ENCODE peak calls at places on chromosomes 5 and 9, in nine cellular contexts. One of them, this sample, is unnamed.

GRCh38 chr5:42641321-42642005 is 115.2 kb upstream of the CCDC152 start:
- DNase-seq in HT1080: peak
- DNase-seq in progenitor cell of endocrine pancreas: no peak
- DNase-seq in Calu3: no peak
- DNase-seq in KG1: no peak
- DNase-seq in CD8-positive, alpha-beta memory T cell: no peak
- DNase-seq in COLO829: no peak
- DNase-seq in smooth muscle cell of the brain vasculature: no peak
- DNase-seq in Jurkat, Clone E6-1: no peak
- DNase-seq in this sample: no peak

GRCh38 chr5:43729846-43730478 is 127.0 kb downstream of the NNT start:
- DNase-seq in HT1080: no peak
- DNase-seq in progenitor cell of endocrine pancreas: no peak
- DNase-seq in Calu3: no peak
- DNase-seq in KG1: peak
- DNase-seq in CD8-positive, alpha-beta memory T cell: no peak
- DNase-seq in COLO829: no peak
- DNase-seq in smooth muscle cell of the brain vasculature: no peak
- DNase-seq in Jurkat, Clone E6-1: peak
- DNase-seq in this sample: no peak

GRCh38 chr5:169599451-169599850 is 15.9 kb downstream of the SPDL1 start:
- DNase-seq in HT1080: no peak
- DNase-seq in progenitor cell of endocrine pancreas: no peak
- DNase-seq in Calu3: no peak
- DNase-seq in KG1: no peak
- DNase-seq in CD8-positive, alpha-beta memory T cell: no peak
- DNase-seq in COLO829: no peak
- DNase-seq in smooth muscle cell of the brain vasculature: no peak
- DNase-seq in Jurkat, Clone E6-1: no peak
- DNase-seq in this sample: no peak

GRCh38 chr5:180353226-180353962 is at the start of gene GFPT2:
- DNase-seq in HT1080: peak
- DNase-seq in progenitor cell of endocrine pancreas: peak
- DNase-seq in Calu3: peak
- DNase-seq in KG1: no peak
- DNase-seq in CD8-positive, alpha-beta memory T cell: peak
- DNase-seq in COLO829: peak
- DNase-seq in smooth muscle cell of the brain vasculature: no peak
- DNase-seq in Jurkat, Clone E6-1: peak
- DNase-seq in this sample: peak

GRCh38 chr9:20355022-20355421 is 267.3 kb downstream of the MLLT3 start:
- DNase-seq in HT1080: no peak
- DNase-seq in progenitor cell of endocrine pancreas: no peak
- DNase-seq in Calu3: no peak
- DNase-seq in KG1: no peak
- DNase-seq in CD8-positive, alpha-beta memory T cell: no peak
- DNase-seq in COLO829: peak
- DNase-seq in smooth muscle cell of the brain vasculature: no peak
- DNase-seq in Jurkat, Clone E6-1: no peak
- DNase-seq in this sample: no peak

GRCh38 chr9:69344459-69344858 is 19.4 kb downstream of the ENTREP1 start:
- DNase-seq in HT1080: no peak
- DNase-seq in progenitor cell of endocrine pancreas: no peak
- DNase-seq in Calu3: no peak
- DNase-seq in KG1: no peak
- DNase-seq in CD8-positive, alpha-beta memory T cell: no peak
- DNase-seq in COLO829: no peak
- DNase-seq in smooth muscle cell of the brain vasculature: no peak
- DNase-seq in Jurkat, Clone E6-1: no peak
- DNase-seq in this sample: no peak

GRCh38 chr5:172006378-172007152 is at the start of gene FBXW11:
- DNase-seq in HT1080: peak
- DNase-seq in progenitor cell of endocrine pancreas: peak
- DNase-seq in Calu3: peak
- DNase-seq in KG1: peak
- DNase-seq in CD8-positive, alpha-beta memory T cell: peak
- DNase-seq in COLO829: peak
- DNase-seq in smooth muscle cell of the brain vasculature: peak
- DNase-seq in Jurkat, Clone E6-1: peak
- DNase-seq in this sample: peak

GRCh38 chr9:124098141-124098905 is 86.8 kb downstream of the LHX2 start:
- DNase-seq in HT1080: peak
- DNase-seq in progenitor cell of endocrine pancreas: no peak
- DNase-seq in Calu3: no peak
- DNase-seq in KG1: no peak
- DNase-seq in CD8-positive, alpha-beta memory T cell: no peak
- DNase-seq in COLO829: no peak
- DNase-seq in smooth muscle cell of the brain vasculature: no peak
- DNase-seq in Jurkat, Clone E6-1: peak
- DNase-seq in this sample: no peak

GRCh38 chr5:131163315-131164119 is 1.5 kb downstream of the HINT1 start:
- DNase-seq in HT1080: peak
- DNase-seq in progenitor cell of endocrine pancreas: no peak
- DNase-seq in Calu3: no peak
- DNase-seq in KG1: no peak
- DNase-seq in CD8-positive, alpha-beta memory T cell: no peak
- DNase-seq in COLO829: no peak
- DNase-seq in smooth muscle cell of the brain vasculature: no peak
- DNase-seq in Jurkat, Clone E6-1: peak
- DNase-seq in this sample: no peak

GRCh38 chr9:93697352-93698139 is 121.2 kb downstream of the PHF2 start:
- DNase-seq in HT1080: no peak
- DNase-seq in progenitor cell of endocrine pancreas: no peak
- DNase-seq in Calu3: no peak
- DNase-seq in KG1: no peak
- DNase-seq in CD8-positive, alpha-beta memory T cell: no peak
- DNase-seq in COLO829: no peak
- DNase-seq in smooth muscle cell of the brain vasculature: no peak
- DNase-seq in Jurkat, Clone E6-1: no peak
- DNase-seq in this sample: no peak

GRCh38 chr9:91164724-91165520 is 196.8 kb downstream of the AUH start:
- DNase-seq in HT1080: peak
- DNase-seq in progenitor cell of endocrine pancreas: no peak
- DNase-seq in Calu3: peak
- DNase-seq in KG1: no peak
- DNase-seq in CD8-positive, alpha-beta memory T cell: peak
- DNase-seq in COLO829: peak
- DNase-seq in smooth muscle cell of the brain vasculature: peak
- DNase-seq in Jurkat, Clone E6-1: peak
- DNase-seq in this sample: peak

GRCh38 chr9:117160254-117160653 is 254.6 kb downstream of the ASTN2 start:
- DNase-seq in HT1080: no peak
- DNase-seq in progenitor cell of endocrine pancreas: no peak
- DNase-seq in Calu3: no peak
- DNase-seq in KG1: no peak
- DNase-seq in CD8-positive, alpha-beta memory T cell: no peak
- DNase-seq in COLO829: no peak
- DNase-seq in smooth muscle cell of the brain vasculature: no peak
- DNase-seq in Jurkat, Clone E6-1: no peak
- DNase-seq in this sample: no peak

GRCh38 chr5:170501361-170501760 is 2.5 kb upstream of the KCNIP1 start:
- DNase-seq in HT1080: no peak
- DNase-seq in progenitor cell of endocrine pancreas: no peak
- DNase-seq in Calu3: no peak
- DNase-seq in KG1: no peak
- DNase-seq in CD8-positive, alpha-beta memory T cell: no peak
- DNase-seq in COLO829: no peak
- DNase-seq in smooth muscle cell of the brain vasculature: no peak
- DNase-seq in Jurkat, Clone E6-1: no peak
- DNase-seq in this sample: no peak

GRCh38 chr5:1175801-1176472 is 25.5 kb upstream of the SLC6A19 start:
- DNase-seq in HT1080: no peak
- DNase-seq in progenitor cell of endocrine pancreas: no peak
- DNase-seq in Calu3: no peak
- DNase-seq in KG1: no peak
- DNase-seq in CD8-positive, alpha-beta memory T cell: peak
- DNase-seq in COLO829: no peak
- DNase-seq in smooth muscle cell of the brain vasculature: no peak
- DNase-seq in Jurkat, Clone E6-1: no peak
- DNase-seq in this sample: no peak

This sample was measured in effector CD4-positive, alpha-beta T cell.